ENCODE peak calls at places on chromosome 2, in five cellular contexts. E is cardiac muscle cell, J is uterus, O is esophagus squamous epithelium, G is transverse colon. F is an unnamed sample.

GRCh38 chr2:155357172-155357571 is 658.7 kb downstream of the KCNJ3 start:
- DNase-seq in E (no peak), J (no peak), O (no peak), G (no peak), F (no peak)

GRCh38 chr2:143758629-143759330 is 629.6 kb downstream of the ARHGAP15 start:
- DNase-seq in E (no peak), J (no peak), O (no peak), G (no peak), F (no peak)

GRCh38 chr2:112841399-112842044 is 4.9 kb upstream of the IL1B start:
- DNase-seq in E (no peak), J (no peak), O (no peak), G (no peak), F (no peak)

GRCh38 chr2:19353721-19354050 is 4.7 kb downstream of the OSR1 start:
- DNase-seq in E (no peak), J (no peak), O (no peak), G (no peak), F (no peak)

GRCh38 chr2:69538872-69539548 is 101.8 kb upstream of the NFU1 start:
- DNase-seq in E (no peak), J (no peak), O (no peak), G (no peak), F (no peak)

GRCh38 chr2:12318427-12319057 is 398.2 kb upstream of the TRIB2 start:
- DNase-seq in E (no peak), J (peak; percentile 31), O (no peak), G (peak; percentile 46), F (peak; percentile 22)

GRCh38 chr2:127615511-127616166 is 30.3 kb upstream of the GPR17 start:
- DNase-seq in E (no peak), J (peak; percentile 6), O (no peak), G (peak; percentile 3), F (peak; percentile 10)

GRCh38 chr2:96091141-96091710 is 25.1 kb downstream of the ADRA2B start:
- DNase-seq in E (no peak), J (no peak), O (no peak), G (peak; percentile 78), F (peak; percentile 35)

GRCh38 chr2:85554980-85555612 is 6.2 kb downstream of the GGCX start:
- DNase-seq in E (no peak), J (no peak), O (no peak), G (no peak), F (no peak)

GRCh38 chr2:240992572-240993291 is 5.7 kb upstream of the SNED1 start:
- DNase-seq in E (no peak), J (peak; percentile 23), O (no peak), G (no peak), F (peak; percentile 51)

GRCh38 chr2:3246406-3246805 is 131.2 kb downstream of the EIPR1 start:
- DNase-seq in E (no peak), J (no peak), O (no peak), G (no peak), F (no peak)

GRCh38 chr2:113370478-113371091 is 66.9 kb upstream of the ZNG1B start:
- DNase-seq in E (peak; percentile 77), J (peak; percentile 60), O (no peak), G (peak; percentile 75), F (peak; percentile 60)

GRCh38 chr2:186105016-186105415 is 366.4 kb downstream of the FSIP2 start:
- DNase-seq in E (no peak), J (no peak), O (no peak), G (no peak), F (no peak)

GRCh38 chr2:7825591-7826312 is 856.1 kb upstream of the ID2 start:
- DNase-seq in E (no peak), J (no peak), O (no peak), G (no peak), F (peak; percentile 86)

GRCh38 chr2:85133751-85134254 is 611 bp downstream of the TCF7L1 start:
- DNase-seq in E (peak; percentile 74), J (peak; percentile 53), O (no peak), G (peak; percentile 16), F (no peak)

GRCh38 chr2:140601342-140601741 is 1529.5 kb downstream of the LRP1B start:
- DNase-seq in E (peak; percentile 18), J (no peak), O (no peak), G (no peak), F (no peak)

GRCh38 chr2:151380617-151381235 is 23.3 kb downstream of the TNFAIP6 start:
- DNase-seq in E (no peak), J (no peak), O (no peak), G (no peak), F (no peak)

GRCh38 chr2:127080226-127080940 is 26.6 kb downstream of the BIN1 start:
- DNase-seq in E (peak; percentile 67), J (no peak), O (no peak), G (peak; percentile 67), F (no peak)

GRCh38 chr2:12718662-12719399 is 2.1 kb downstream of the TRIB2 start:
- DNase-seq in E (peak; percentile 15), J (no peak), O (no peak), G (no peak), F (no peak)

GRCh38 chr2:172082105-172082943 is 3.0 kb upstream of the DLX1 start:
- DNase-seq in E (no peak), J (no peak), O (no peak), G (no peak), F (no peak)

GRCh38 chr2:238963164-238963969 is 115.5 kb downstream of the TWIST2 start:
- DNase-seq in E (no peak), J (no peak), O (no peak), G (no peak), F (no peak)

GRCh38 chr2:16506366-16506765 is 159.3 kb downstream of the CYRIA start:
- DNase-seq in E (peak; percentile 24), J (no peak), O (no peak), G (no peak), F (no peak)

GRCh38 chr2:105803773-105804172 is 59.1 kb downstream of the NCK2 start:
- DNase-seq in E (no peak), J (no peak), O (no peak), G (no peak), F (no peak)

GRCh38 chr2:30403592-30404353 is 43.3 kb upstream of the LCLAT1 start:
- DNase-seq in E (no peak), J (no peak), O (no peak), G (no peak), F (no peak)

GRCh38 chr2:33015421-33016142 is 68.8 kb downstream of the LTBP1 start:
- DNase-seq in E (peak; percentile 65), J (no peak), O (no peak), G (peak; percentile 63), F (no peak)

GRCh38 chr2:222609391-222609790 is 46.5 kb downstream of the FARSB start:
- DNase-seq in E (no peak), J (no peak), O (no peak), G (no peak), F (no peak)

GRCh38 chr2:199659207-199659606 is 191.8 kb downstream of the FTCDNL1 start:
- DNase-seq in E (peak; percentile 75), J (peak; percentile 23), O (no peak), G (no peak), F (no peak)

GRCh38 chr2:54569745-54570296 is 113.7 kb downstream of the SPTBN1 start:
- DNase-seq in E (no peak), J (no peak), O (no peak), G (peak; percentile 79), F (no peak)

DNA sequence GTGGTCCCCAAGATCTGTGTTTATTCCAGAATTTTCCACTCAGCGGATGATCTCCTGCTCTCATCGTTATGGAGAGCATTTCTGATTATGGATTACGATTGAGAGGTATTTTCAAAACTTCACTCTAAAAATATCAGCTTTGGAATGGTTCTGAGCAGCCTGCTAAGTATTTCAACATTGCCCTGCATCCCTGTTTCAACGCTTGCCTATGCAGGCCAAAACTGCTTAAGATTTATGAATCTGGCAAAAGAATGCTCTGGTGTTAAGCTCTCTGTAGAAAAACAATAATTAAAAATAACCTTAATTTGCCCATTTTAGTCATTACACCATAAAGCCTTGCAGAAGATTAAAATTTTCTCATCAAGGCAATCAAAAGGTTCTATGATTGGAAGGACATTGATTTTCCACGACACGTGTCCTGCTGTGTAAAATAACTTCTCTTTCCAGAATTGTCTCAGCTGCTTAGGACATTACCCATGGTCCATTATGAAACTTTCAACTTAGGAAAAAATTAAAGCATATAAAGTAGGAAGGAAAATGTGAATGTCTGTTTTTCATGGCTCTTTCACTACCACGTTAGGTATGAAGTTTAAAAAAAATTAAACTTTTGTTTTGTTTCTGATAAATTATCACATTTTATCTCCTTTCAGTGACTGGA is 229.9 kb downstream of the ACKR3 start:
- DNase-seq in E (no peak), J (no peak), O (no peak), G (no peak), F (no peak)
- H3K27ac ChIP-seq in E (no peak overlapping the region), J (peak overlapping the region; percentile 11), O (no peak overlapping the region), G (no peak overlapping the region), F (no peak overlapping the region)

GRCh38 chr2:189698020-189698887 is 23.8 kb downstream of the ANKAR start:
- DNase-seq in E (peak; percentile 49), J (no peak), O (no peak), G (peak; percentile 21), F (peak; percentile 22)

GRCh38 chr2:189700681-189701080 is 26.2 kb downstream of the ANKAR start:
- DNase-seq in E (no peak), J (no peak), O (no peak), G (no peak), F (no peak)

GRCh38 chr2:189696223-189696622 is 21.8 kb downstream of the ANKAR start:
- DNase-seq in E (no peak), J (no peak), O (no peak), G (no peak), F (no peak)

GRCh38 chr2:189702071-189702470 is 27.6 kb downstream of the ANKAR start:
- DNase-seq in E (no peak), J (no peak), O (no peak), G (no peak), F (no peak)
- TF ChIP-seq CTCF in E (peak; percentile 23), J (no peak), O (no peak), G (no peak), F (no peak)

GRCh38 chr2:43143756-43144155 is 82.7 kb downstream of the ZFP36L2 start:
- DNase-seq in E (no peak), J (no peak), O (no peak), G (no peak), F (no peak)
- H3K4me1 ChIP-seq in E (no peaks in the 10 kb centered on the region), J (no peaks in the 10 kb centered on the region), O (no peaks in the 10 kb centered on the region), G (peaks cover 12% of the 10 kb centered on the region), F (no peaks in the 10 kb centered on the region)

DNA sequence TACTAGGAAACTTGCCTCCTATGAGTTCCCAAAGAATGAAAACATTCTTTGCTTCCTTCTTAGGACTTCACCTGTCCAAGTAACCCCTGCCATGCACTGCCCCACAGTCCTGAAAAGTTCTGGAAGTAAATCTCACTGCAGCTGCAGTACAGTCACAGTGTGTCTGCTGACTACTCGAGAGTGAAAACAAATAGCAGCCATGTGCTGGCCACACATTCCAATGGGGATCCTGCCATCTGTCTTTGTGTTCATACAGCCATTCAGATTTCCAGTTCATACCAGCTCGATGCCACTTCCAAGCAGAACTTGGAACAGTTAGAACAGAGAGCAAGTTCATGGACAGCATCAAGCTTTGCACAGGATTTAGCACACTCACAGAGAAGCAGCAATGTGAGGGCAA is 629.9 kb upstream of the ACVR2A start:
- DNase-seq in E (peak; percentile 2), J (no peak), O (no peak), G (no peak), F (no peak)
- H3K27ac ChIP-seq in E (no peak overlapping the region), J (no peak overlapping the region), O (no peak overlapping the region), G (no peak overlapping the region), F (no peak overlapping the region)